ENCODE peak calls at places on chromosomes 5 and 9, in nine cellular contexts. X, T, L, Y, A, R, Z, M and K are unnamed samples.

GRCh38 chr5:65535529-65535987 is 27.4 kb downstream of the CENPK start:
- DNase-seq in X (no peak), Y (peak; percentile 3), R (no peak), Z (peak; percentile 12), A (no peak), M (no peak), L (peak; percentile 9), T (no peak), K (no peak)

GRCh38 chr9:16450043-16450442 is 420.4 kb downstream of the BNC2 start:
- DNase-seq in Y (no peak), L (no peak), M (no peak), T (no peak), Z (no peak), X (no peak), R (no peak), A (no peak), K (no peak)

GRCh38 chr5:81703840-81704239 is 47.1 kb downstream of the SSBP2 start:
- DNase-seq in Z (no peak), R (no peak), T (no peak), Y (no peak), A (no peak), M (no peak), L (no peak), X (no peak), K (no peak)

GRCh38 chr5:175059687-175060194 is 335.4 kb downstream of the MSX2 start:
- DNase-seq in Z (peak; percentile 1), L (peak; percentile 2), M (peak; percentile 24), R (no peak), Y (no peak), X (peak; percentile 71), A (no peak), T (peak; percentile 24), K (no peak)

GRCh38 chr9:133238851-133239532 is 29.9 kb upstream of the OBP2B start:
- DNase-seq in R (peak; percentile 74), L (peak; percentile 58), X (peak; percentile 72), Y (peak; percentile 56), M (peak; percentile 56), A (peak; percentile 83), Z (no peak), T (peak; percentile 35), K (peak; percentile 76)

GRCh38 chr5:65906256-65906655 is 20.1 kb upstream of the ERBIN start:
- DNase-seq in Y (no peak), R (no peak), Z (no peak), A (no peak), L (no peak), M (no peak), X (no peak), T (no peak), K (no peak)

GRCh38 chr9:91678807-91679206 is 255.2 kb upstream of the NFIL3 start:
- DNase-seq in M (no peak), A (no peak), Z (no peak), T (no peak), X (no peak), L (no peak), Y (no peak), R (no peak), K (no peak)

GRCh38 chr9:18520395-18520794 is 46.4 kb downstream of the ADAMTSL1 start:
- DNase-seq in Y (peak; percentile 16), R (no peak), X (no peak), Z (peak; percentile 58), M (no peak), T (no peak), L (no peak), A (no peak), K (no peak)

GRCh38 chr5:149406203-149406978 is 27.3 kb upstream of the IL17B start:
- DNase-seq in L (peak; percentile 85), A (no peak), Z (peak; percentile 97), T (peak; percentile 88), Y (no peak), R (no peak), M (no peak), X (no peak), K (no peak)

GRCh38 chr5:95262933-95263660 is 21.8 kb downstream of the MCTP1 start:
- DNase-seq in L (no peak), M (peak; percentile 93), Z (no peak), R (no peak), A (no peak), Y (no peak), T (no peak), X (no peak), K (no peak)

GRCh38 chr5:20113930-20114329 is 125.9 kb upstream of the CDH18 start:
- DNase-seq in L (no peak), Z (no peak), Y (no peak), R (no peak), M (no peak), T (no peak), A (no peak), X (no peak), K (no peak)

GRCh38 chr9:114351932-114352331 is 22.3 kb downstream of the ORM2 start:
- DNase-seq in Z (no peak), Y (no peak), M (no peak), L (no peak), X (no peak), T (no peak), R (no peak), A (no peak), K (no peak)

GRCh38 chr9:96858018-96858573 is 3.8 kb upstream of the ZNF782 start:
- DNase-seq in Z (peak; percentile 16), A (peak; percentile 83), X (no peak), M (peak; percentile 72), T (no peak), Y (peak; percentile 73), L (peak; percentile 78), R (no peak), K (no peak)

GRCh38 chr5:176889321-176890280 is 9.5 kb downstream of the HK3 start:
- DNase-seq in R (no peak), Z (no peak), L (no peak), M (no peak), T (no peak), X (no peak), A (no peak), Y (no peak), K (no peak)

GRCh38 chr5:180494510-180495181 is 467 bp downstream of the CNOT6 start:
- DNase-seq in A (peak; percentile 15), R (peak; percentile 50), T (peak; percentile 39), Z (peak; percentile 29), L (peak; percentile 32), M (peak; percentile 12), X (peak; percentile 71), Y (peak; percentile 40), K (peak; percentile 47)

GRCh38 chr5:69167488-69167845 is 517 bp downstream of the CCNB1 start:
- DNase-seq in T (no peak), R (no peak), Z (no peak), X (no peak), L (peak; percentile 23), Y (no peak), A (no peak), M (no peak), K (no peak)

GRCh38 chr9:136286359-136286986 is 17.4 kb downstream of the CCDC187 start:
- DNase-seq in T (no peak), R (no peak), Z (no peak), Y (no peak), M (no peak), A (no peak), L (no peak), X (no peak), K (no peak)

GRCh38 chr9:136697146-136697820 is 10.0 kb upstream of the AGPAT2 start:
- DNase-seq in Y (no peak), Z (peak; percentile 18), R (no peak), M (peak; percentile 28), T (no peak), A (no peak), X (peak; percentile 8), L (no peak), K (no peak)

GRCh38 chr5:113264061-113264460 is 170.7 kb downstream of the TSSK1B start:
- DNase-seq in L (peak; percentile 92), M (no peak), Y (peak; percentile 86), R (no peak), T (no peak), A (no peak), Z (peak; percentile 85), X (no peak), K (no peak)

GRCh38 chr5:132773601-132774355 is 3.3 kb downstream of the SEPTIN8 start:
- DNase-seq in X (no peak), Z (no peak), A (no peak), T (no peak), M (no peak), R (no peak), L (no peak), Y (no peak), K (no peak)

GRCh38 chr5:132776077-132776931 is 735 bp downstream of the SEPTIN8 start:
- DNase-seq in M (peak; percentile 19), X (peak; percentile 51), A (no peak), R (no peak), Y (peak; percentile 49), L (no peak), T (peak; percentile 58), Z (peak; percentile 47), K (peak; percentile 43)

GRCh38 chr5:132775439-132776076 is 1.5 kb downstream of the SEPTIN8 start:
- DNase-seq in A (peak; percentile 37), R (no peak), M (no peak), L (no peak), X (no peak), T (no peak), Z (peak; percentile 30), Y (peak; percentile 16), K (no peak)

GRCh38 chr5:132774406-132774805 is 2.6 kb downstream of the SEPTIN8 start:
- DNase-seq in X (no peak), M (no peak), A (no peak), Z (no peak), L (no peak), T (no peak), Y (no peak), R (no peak), K (no peak)

GRCh38 chr5:132774896-132775295 is 2.1 kb downstream of the SEPTIN8 start:
- DNase-seq in T (no peak), A (no peak), X (no peak), Y (no peak), R (no peak), L (no peak), Z (peak; percentile 72), M (no peak), K (no peak)
- TF ChIP-seq CTCF in T (no peak), A (no peak), X (no peak), Y (no peak), R (no peak), L (no peak), Z (no peak), M (no peak), K (no peak)

GRCh38 chr5:158880514-158881001 is 219.2 kb downstream of the EBF1 start:
- DNase-seq in X (no peak), A (no peak), T (no peak), Y (no peak), M (no peak), L (peak; percentile 56), R (no peak), Z (no peak), K (no peak)
- TF ChIP-seq CTCF in X (no peak), A (no peak), T (no peak), Y (no peak), M (no peak), L (peak; percentile 40), R (no peak), Z (no peak), K (no peak)

GRCh38 chr5:33206962-33207506 is 233.7 kb upstream of the TARS1 start:
- DNase-seq in R (no peak), M (no peak), L (no peak), Y (no peak), X (no peak), Z (no peak), T (no peak), A (no peak), K (no peak)
- TF ChIP-seq CTCF in R (no peak), M (no peak), L (no peak), Y (no peak), X (no peak), Z (no peak), T (no peak), A (no peak), K (no peak)

GRCh38 chr9:95772320-95773060 is 103.0 kb upstream of the ERCC6L2 start:
- DNase-seq in R (no peak), Y (no peak), L (peak; percentile 63), X (peak; percentile 64), M (peak; percentile 49), T (peak; percentile 46), Z (peak; percentile 72), A (no peak), K (peak; percentile 15)
- TF ChIP-seq CTCF in R (no peak), Y (no peak), L (peak; percentile 27), X (no peak), M (no peak), T (no peak), Z (peak; percentile 9), A (no peak), K (no peak)